ENCODE peak calls at places on chromosomes 6 and 20, in seven cellular contexts. J is breast epithelium, V is fibroblast of villous mesenchyme, H is ovary, Z is PC-3, P is coronary artery, Q is lung. E is an unnamed sample.

GRCh38 chr6:125346926-125347563 is 45.3 kb upstream of the HDDC2 start:
- DNase-seq in Z (no peak), J (no peak), Q (no peak), H (no peak), P (no peak), V (no peak), E (no peak)

GRCh38 chr20:36827541-36828279 is 48.2 kb upstream of the TLDC2 start:
- DNase-seq in H (no peak), V (no peak), J (no peak), Q (no peak), P (no peak), Z (no peak), E (no peak)

GRCh38 chr20:31751126-31751525 is 12.0 kb downstream of the TPX2 start:
- DNase-seq in V (peak), H (no peak), Z (no peak), Q (no peak), P (no peak), J (no peak), E (no peak)

GRCh38 chr6:21504790-21505189 is 88.8 kb upstream of the SOX4 start:
- DNase-seq in Q (no peak), H (no peak), V (no peak), Z (no peak), J (no peak), P (no peak), E (no peak)

GRCh38 chr6:17032595-17033591 is 69.0 kb upstream of the STMND1 start:
- DNase-seq in Q (peak), P (peak), Z (peak), V (peak), H (peak), J (peak), E (peak)

GRCh38 chr20:50321797-50322480 is 131.3 kb downstream of the CEBPB start:
- DNase-seq in Z (no peak), H (no peak), P (no peak), J (no peak), V (peak), Q (peak), E (no peak)

GRCh38 chr6:332671-333070 is 40.4 kb downstream of the DUSP22 start:
- DNase-seq in P (no peak), H (no peak), Z (no peak), Q (no peak), V (peak), J (no peak), E (no peak)

GRCh38 chr6:153051801-153052200 is 49.3 kb upstream of the MTRF1L start:
- DNase-seq in Q (no peak), Z (no peak), J (no peak), V (peak), H (no peak), P (no peak), E (no peak)

GRCh38 chr6:142537612-142538478 is 236.0 kb downstream of the ADGRG6 start:
- DNase-seq in H (no peak), Z (peak), V (peak), J (no peak), P (no peak), Q (no peak), E (no peak)

GRCh38 chr20:31918471-31919105 is 33.3 kb downstream of the PDRG1 start:
- DNase-seq in Q (no peak), Z (peak), P (no peak), V (peak), J (no peak), H (no peak), E (no peak)

GRCh38 chr6:46040288-46040687 is 24.6 kb upstream of the CLIC5 start:
- DNase-seq in H (no peak), P (no peak), Q (no peak), V (no peak), Z (no peak), J (no peak), E (no peak)

GRCh38 chr20:2956480-2956879 is 83.2 kb downstream of the PTPRA start:
- DNase-seq in H (no peak), V (no peak), Q (no peak), P (no peak), Z (no peak), J (no peak), E (no peak)

GRCh38 chr20:10111144-10111771 is 76.5 kb downstream of the ANKEF1 start:
- DNase-seq in J (no peak), P (no peak), V (peak), H (no peak), Z (peak), Q (no peak), E (peak)

GRCh38 chr20:47236639-47236900 is 119.9 kb downstream of the ZMYND8 start:
- DNase-seq in Z (no peak), J (no peak), Q (no peak), V (no peak), H (no peak), P (no peak), E (no peak)

GRCh38 chr6:151716446-151717047 is 90.9 kb upstream of the ESR1 start:
- DNase-seq in V (no peak), J (no peak), P (no peak), Q (no peak), Z (peak), H (no peak), E (no peak)

GRCh38 chr20:38330638-38331037 is 15.6 kb upstream of the LBP start:
- DNase-seq in H (no peak), V (no peak), P (no peak), Z (no peak), J (no peak), Q (no peak), E (peak)

GRCh38 chr20:48187891-48188290 is 402.6 kb upstream of the SULF2 start:
- DNase-seq in H (no peak), Z (no peak), J (no peak), Q (no peak), V (no peak), P (no peak), E (no peak)

GRCh38 chr6:27439371-27439770 is 33.5 kb downstream of the ZNF184 start:
- DNase-seq in Q (no peak), Z (no peak), J (no peak), H (no peak), P (no peak), V (no peak), E (no peak)

GRCh38 chr6:81790034-81790433 is 37.6 kb upstream of the TENT5A start:
- DNase-seq in J (no peak), V (no peak), P (no peak), Z (no peak), Q (no peak), H (no peak), E (no peak)

GRCh38 chr20:21270806-21271205 is 32.3 kb upstream of the XRN2 start:
- DNase-seq in H (no peak), P (no peak), V (no peak), J (no peak), Z (no peak), Q (no peak), E (no peak)

GRCh38 chr20:49601153-49601924 is 33.4 kb upstream of the PTGIS start:
- DNase-seq in P (no peak), Z (no peak), V (no peak), H (no peak), J (no peak), Q (no peak), E (no peak)

GRCh38 chr20:47237715-47238114 is 118.8 kb downstream of the ZMYND8 start:
- DNase-seq in P (no peak), J (no peak), H (no peak), Z (no peak), V (no peak), Q (no peak), E (no peak)

GRCh38 chr6:170405311-170405975 is 98.9 kb downstream of the FAM120B start:
- DNase-seq in H (no peak), J (no peak), V (peak), Z (peak), Q (no peak), P (no peak), E (no peak)

GRCh38 chr6:150891886-150892485 is 26.5 kb downstream of the MTHFD1L start:
- DNase-seq in P (no peak), Z (peak), J (peak), H (peak), Q (peak), V (peak), E (peak)

GRCh38 chr6:169789146-169789943 is 37.9 kb downstream of the ERMARD start:
- DNase-seq in Q (no peak), J (no peak), Z (no peak), P (peak), H (no peak), V (no peak), E (peak)

GRCh38 chr6:119542037-119542436 is 192.5 kb upstream of the MAN1A1 start:
- DNase-seq in J (no peak), P (no peak), V (no peak), Q (no peak), H (no peak), Z (no peak), E (no peak)

GRCh38 chr6:34957184-34957904 is 68.3 kb downstream of the ANKS1A start:
- DNase-seq in Z (no peak), H (no peak), Q (no peak), P (no peak), V (peak), J (no peak), E (no peak)

GRCh38 chr6:170082531-170083187 is 208.2 kb downstream of the DLL1 start:
- DNase-seq in P (peak), J (peak), H (peak), Q (no peak), Z (peak), V (no peak), E (peak)

GRCh38 chr6:169702640-169703246 is 817 bp downstream of the C6orf120 start:
- DNase-seq in Z (peak), J (no peak), H (no peak), V (no peak), P (no peak), Q (peak), E (peak)

GRCh38 chr6:154302111-154302752 is 54.4 kb downstream of the IPCEF1 start:
- DNase-seq in P (no peak), Z (peak), V (peak), Q (peak), H (no peak), J (no peak), E (no peak)

DNA sequence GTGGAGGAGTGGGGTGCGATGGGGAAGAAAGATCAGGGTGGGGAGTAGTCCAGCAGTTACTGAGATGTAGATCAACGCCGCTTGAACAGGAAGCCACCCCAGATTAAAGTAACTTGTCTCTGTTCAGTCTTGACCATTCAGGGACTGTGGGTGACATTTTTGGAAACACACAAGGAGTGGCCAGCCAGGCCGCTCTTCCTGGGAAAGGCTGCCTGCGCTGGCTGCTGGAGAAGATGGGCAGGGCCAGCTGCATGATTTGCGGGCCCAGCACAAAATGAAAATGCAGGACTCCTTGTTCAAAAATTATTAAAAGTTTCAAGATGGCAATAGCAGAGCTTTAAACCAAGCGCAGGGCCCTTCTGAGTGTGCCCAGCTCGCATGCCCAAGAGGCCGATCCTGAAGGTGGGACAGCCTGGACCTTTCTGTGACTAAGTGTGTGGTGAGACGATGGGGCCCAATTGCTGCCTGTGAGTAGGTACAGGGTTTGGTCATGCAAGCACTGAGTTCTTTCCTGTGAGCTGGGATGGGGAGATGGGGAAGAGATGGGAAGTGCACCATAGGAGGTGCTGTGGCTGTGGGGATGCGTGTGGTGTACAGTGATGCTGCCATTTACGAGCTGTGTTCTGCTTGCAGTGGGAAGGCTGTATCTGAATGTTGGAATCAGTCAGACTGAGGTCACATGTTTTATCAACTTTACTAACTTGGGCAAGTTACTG is 51.3 kb downstream of the DAAM2 start:
- DNase-seq in J (no peak), Z (no peak), Q (no peak), V (no peak), H (no peak), P (no peak), E (no peak)
- TF ChIP-seq CTCF in J (no peak), Z (no peak), Q (no peak), V (peak), H (no peak), P (no peak), E (no peak)

GRCh38 chr20:56634735-56635422 is 5.8 kb downstream of the TFAP2C start:
- DNase-seq in Z (peak), H (no peak), P (no peak), Q (no peak), V (peak), J (no peak), E (no peak)
- H3K4me3 ChIP-seq in Z (peak), H (no peak), P (no peak), Q (no peak), V (no peak), J (peak), E (no peak)

GRCh38 chr6:38996676-38997075 is 51.9 kb upstream of the GLP1R start:
- DNase-seq in J (no peak), P (no peak), H (no peak), Q (no peak), V (no peak), Z (no peak), E (no peak)

GRCh38 chr6:39003072-39003471 is 45.5 kb upstream of the GLP1R start:
- DNase-seq in Q (no peak), P (no peak), J (no peak), Z (peak), H (no peak), V (no peak), E (no peak)

GRCh38 chr6:38997128-38997761 is 51.3 kb upstream of the GLP1R start:
- DNase-seq in Z (peak), Q (no peak), H (no peak), J (no peak), P (no peak), V (peak), E (no peak)
- TF ChIP-seq CTCF in Z (peak), Q (peak), H (no peak), J (no peak), P (no peak), V (peak), E (peak)

GRCh38 chr6:36095497-36096391 is 34.6 kb upstream of the MAPK13 start:
- DNase-seq in V (no peak), H (no peak), P (no peak), Q (no peak), J (no peak), Z (no peak), E (peak)
- H3K4me3 ChIP-seq in V (no peak), H (no peak), P (no peak), Q (no peak), J (no peak), Z (no peak), E (no peak)

DNA sequence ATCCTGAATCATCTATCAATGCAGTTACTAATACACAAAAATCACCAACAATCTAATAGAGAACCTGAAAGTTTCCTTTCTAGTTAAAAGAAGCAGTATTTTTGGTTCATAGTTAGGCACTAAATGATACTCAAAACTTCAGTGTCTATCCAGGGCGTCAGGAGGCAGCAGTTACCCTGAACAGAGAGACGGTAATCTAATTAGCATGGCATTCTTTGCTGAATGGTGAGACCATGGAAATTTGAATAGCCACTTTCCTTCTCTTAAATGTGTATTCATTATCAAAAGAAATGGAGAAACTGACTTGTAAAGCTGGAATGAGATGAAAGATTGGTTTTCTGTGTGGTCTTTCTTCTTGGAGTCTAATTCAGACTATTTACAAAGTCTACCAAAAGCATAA is 146.6 kb upstream of the BMP5 start:
- DNase-seq in Z (peak), Q (no peak), V (no peak), P (no peak), J (no peak), H (no peak), E (no peak)
- TF ChIP-seq CTCF in Z (peak), Q (no peak), V (peak), P (no peak), J (no peak), H (no peak), E (no peak)

DNA sequence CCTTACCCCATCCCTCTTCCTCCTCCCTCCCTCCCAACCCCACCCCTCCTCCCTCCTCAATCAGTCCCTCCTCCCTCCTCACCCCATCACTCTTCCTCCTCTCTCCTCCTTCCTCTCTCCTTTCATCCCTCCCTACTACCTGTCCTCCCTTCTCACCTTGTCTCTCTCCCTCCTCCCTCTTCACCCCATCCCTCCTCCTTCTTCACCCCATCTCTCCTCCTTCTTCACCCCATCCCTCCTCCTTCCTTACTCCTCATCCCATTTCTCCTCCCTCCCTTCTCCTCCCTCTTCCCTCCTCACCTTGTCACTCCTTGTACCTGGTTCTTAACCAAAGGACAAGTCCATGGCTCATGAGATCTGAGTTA is 222.4 kb downstream of the TTLL2 start:
- DNase-seq in Z (no peak), V (no peak), Q (no peak), J (no peak), P (no peak), H (no peak), E (no peak)
- H3K4me3 ChIP-seq in Z (no peak), V (no peak), Q (no peak), J (no peak), P (no peak), H (no peak), E (no peak)

GRCh38 chr20:62123450-62124118 is 1.3 kb downstream of the LSM14B start:
- DNase-seq in P (no peak), Q (peak), Z (no peak), V (peak), J (no peak), H (no peak), E (no peak)
- TF ChIP-seq CTCF in P (no peak), Q (no peak), Z (peak), V (peak), J (no peak), H (no peak), E (no peak)

DNA sequence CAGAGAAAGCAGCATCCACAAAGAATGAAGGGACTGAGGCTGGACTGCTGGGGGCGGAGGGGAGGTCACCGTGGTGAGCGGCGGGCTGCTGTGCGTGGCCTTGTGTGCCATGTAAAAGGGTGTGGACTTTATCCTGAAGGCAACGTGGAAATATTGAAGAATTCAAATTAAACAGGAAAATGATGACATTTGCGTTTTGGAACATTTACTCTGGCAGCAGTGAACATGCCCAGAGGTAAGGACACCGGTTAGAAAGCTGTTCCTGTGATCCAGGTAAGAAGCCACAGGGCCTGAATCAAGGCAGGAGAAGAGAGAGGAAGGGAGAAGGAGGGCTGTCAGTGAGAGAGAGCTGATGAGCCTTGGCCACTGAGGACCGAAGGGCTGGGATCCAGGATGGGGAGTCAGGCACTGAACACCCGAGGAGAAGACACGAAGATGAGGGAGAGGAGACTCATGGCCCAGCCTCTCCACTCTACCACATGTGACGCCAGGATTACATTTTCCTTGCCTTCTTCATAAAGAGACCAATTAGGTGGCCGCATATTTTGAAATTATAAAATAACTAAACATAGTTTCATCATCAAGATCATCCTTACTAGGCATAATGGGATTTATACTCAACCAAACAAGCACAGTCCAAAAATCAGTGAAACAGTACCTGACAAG is 58.4 kb downstream of the TRAM2 start:
- DNase-seq in V (no peak), Z (no peak), J (no peak), Q (no peak), P (no peak), H (no peak), E (peak)
- H3K4me3 ChIP-seq in V (no peak), Z (no peak), J (peak), Q (no peak), P (peak), H (no peak), E (no peak)

GRCh38 chr6:148611213-148611612 is 135.6 kb upstream of the UST start:
- DNase-seq in Z (peak), P (peak), V (peak), J (no peak), Q (peak), H (peak), E (no peak)
- TF ChIP-seq CTCF in Z (no peak), P (no peak), V (no peak), J (no peak), Q (no peak), H (no peak), E (no peak)

GRCh38 chr6:127516676-127517273 is 2.4 kb downstream of the MTCL3 start:
- DNase-seq in Q (no peak), P (no peak), H (no peak), J (no peak), V (no peak), Z (peak), E (no peak)
- H3K4me3 ChIP-seq in Q (peak), P (peak), H (peak), J (peak), V (peak), Z (peak), E (no peak)